ENCODE peak calls at places on chromosomes 5 and 9, in five cellular contexts. D, S, Q, M and N are unnamed samples.

GRCh38 chr5:173910215-173910614 is 22.1 kb downstream of the CPEB4 start:
- DNase-seq in D (no peak), M (no peak), Q (no peak), S (no peak), N (no peak)

GRCh38 chr5:57447656-57448055 is 35.0 kb downstream of the ACTBL2 start:
- DNase-seq in S (peak), M (no peak), Q (peak), D (no peak), N (peak)

GRCh38 chr5:111337688-111338087 is 113.5 kb downstream of the CAMK4 start:
- DNase-seq in M (no peak), S (no peak), Q (no peak), D (no peak), N (no peak)

GRCh38 chr9:82903503-82903902 is 159.4 kb downstream of the RASEF start:
- DNase-seq in S (no peak), M (no peak), Q (peak), D (no peak), N (no peak)

GRCh38 chr5:163478126-163478981 is 17.9 kb downstream of the HMMR start:
- DNase-seq in S (peak), Q (peak), D (no peak), M (no peak), N (peak)

GRCh38 chr9:135156525-135157510 is 69.3 kb downstream of the OLFM1 start:
- DNase-seq in S (peak), Q (peak), M (peak), D (no peak), N (peak)

GRCh38 chr5:97078958-97079357 is 63.5 kb downstream of the LIX1 start:
- DNase-seq in M (no peak), S (no peak), Q (peak), D (no peak), N (peak)

GRCh38 chr9:13690595-13690994 is 411.1 kb upstream of the MPDZ start:
- DNase-seq in S (peak), D (no peak), M (no peak), Q (peak), N (peak)

GRCh38 chr9:32524558-32525461 is 1.2 kb downstream of the RIGI start:
- DNase-seq in S (peak), Q (peak), M (no peak), D (peak), N (no peak)

GRCh38 chr5:145056805-145057204 is 778.3 kb downstream of the PRELID2 start:
- DNase-seq in Q (peak), D (no peak), S (peak), M (no peak), N (peak)

GRCh38 chr9:115289757-115290208 is 171.8 kb upstream of the TNC start:
- DNase-seq in Q (peak), D (no peak), S (peak), M (no peak), N (peak)

GRCh38 chr9:105385372-105385985 is 62.4 kb upstream of the FSD1L start:
- DNase-seq in D (no peak), M (no peak), Q (no peak), S (no peak), N (no peak)

GRCh38 chr5:122775713-122776084 is 819 bp downstream of the SNX2 start:
- DNase-seq in M (no peak), Q (peak), D (no peak), S (peak), N (no peak)

GRCh38 chr5:158739941-158740340 is 359.8 kb downstream of the EBF1 start:
- DNase-seq in Q (no peak), M (peak), D (no peak), S (no peak), N (no peak)

GRCh38 chr9:4594994-4595393 is 67.1 kb upstream of the PLPP6 start:
- DNase-seq in S (no peak), Q (no peak), M (no peak), D (no peak), N (no peak)

GRCh38 chr5:121031487-121031886 is 567.4 kb downstream of the PRR16 start:
- DNase-seq in D (no peak), M (no peak), S (no peak), Q (no peak), N (no peak)

GRCh38 chr5:65172486-65173129 is 309.1 kb downstream of the ADAMTS6 start:
- DNase-seq in D (no peak), S (peak), M (no peak), Q (peak), N (peak)

GRCh38 chr9:116287721-116288120 is 134.1 kb downstream of the PAPPA start:
- DNase-seq in M (no peak), D (no peak), S (no peak), Q (peak), N (peak)

GRCh38 chr9:107848598-107848997 is 359.0 kb upstream of the KLF4 start:
- DNase-seq in S (no peak), M (no peak), Q (no peak), D (no peak), N (no peak)

GRCh38 chr5:2921176-2921575 is 169.7 kb upstream of the IRX2 start:
- DNase-seq in D (no peak), S (no peak), Q (no peak), M (no peak), N (no peak)

GRCh38 chr5:140213370-140213983 is 38.5 kb downstream of the CYSTM1 start:
- DNase-seq in D (no peak), Q (no peak), S (no peak), M (no peak), N (no peak)

GRCh38 chr9:115393976-115394775 is 276.2 kb upstream of the TNC start:
- DNase-seq in M (no peak), S (peak), Q (peak), D (no peak), N (no peak)

GRCh38 chr5:41869150-41869738 is 981 bp downstream of the OXCT1 start:
- DNase-seq in D (peak), Q (peak), M (peak), S (peak), N (peak)

GRCh38 chr5:8060235-8061139 is 191.5 kb downstream of the MTRR start:
- DNase-seq in Q (no peak), M (no peak), S (no peak), D (peak), N (no peak)

GRCh38 chr9:19431361-19432171 is 22.8 kb downstream of the ACER2 start:
- DNase-seq in Q (no peak), D (no peak), M (peak), S (no peak), N (no peak)

GRCh38 chr5:146877783-146878470 is 630 bp downstream of the PPP2R2B start:
- DNase-seq in S (peak), D (peak), M (peak), Q (peak), N (no peak)

GRCh38 chr5:146193291-146193690 is 10.1 kb upstream of the RBM27 start:
- DNase-seq in D (no peak), S (no peak), Q (no peak), M (no peak), N (peak)

GRCh38 chr9:98203153-98203552 is 10.7 kb upstream of the CORO2A start:
- DNase-seq in Q (no peak), S (no peak), M (no peak), D (no peak), N (no peak)

GRCh38 chr9:2469681-2470141 is 151.9 kb upstream of the VLDLR start:
- DNase-seq in M (no peak), D (peak), S (peak), Q (peak), N (peak)

GRCh38 chr9:33923998-33924701 is 107.2 kb downstream of the UBE2R2 start:
- DNase-seq in S (no peak), D (no peak), M (peak), Q (no peak), N (no peak)

GRCh38 chr9:81557957-81558791 is 131.2 kb downstream of the TLE1 start:
- DNase-seq in Q (peak), S (peak), D (no peak), M (no peak), N (peak)

GRCh38 chr9:107874591-107875374 is 385.2 kb upstream of the KLF4 start:
- DNase-seq in S (no peak), D (no peak), M (no peak), Q (no peak), N (no peak)

GRCh38 chr9:134642385-134643181 is 980 bp downstream of the COL5A1 start:
- DNase-seq in D (no peak), S (no peak), M (peak), Q (peak), N (peak)

GRCh38 chr9:130904070-130905044 is 7.7 kb upstream of the QRFP start:
- DNase-seq in S (no peak), D (no peak), Q (no peak), M (no peak), N (no peak)

GRCh38 chr5:43115968-43116367 is 4.7 kb upstream of the ZNF131 start:
- DNase-seq in Q (no peak), D (no peak), M (no peak), S (no peak), N (no peak)

GRCh38 chr9:137876781-137877386 is 698 bp upstream of the CACNA1B start:
- DNase-seq in D (peak), Q (no peak), M (no peak), S (no peak), N (no peak)

GRCh38 chr5:158722940-158723339 is 376.8 kb downstream of the EBF1 start:
- DNase-seq in S (no peak), D (no peak), Q (no peak), M (no peak), N (no peak)

GRCh38 chr9:126806336-126806735 is 1.5 kb downstream of the ZBTB43 start:
- DNase-seq in Q (peak), D (no peak), M (no peak), S (no peak), N (peak)

GRCh38 chr5:111248571-111248970 is 24.4 kb downstream of the CAMK4 start:
- DNase-seq in M (no peak), Q (no peak), D (no peak), S (no peak), N (no peak)